ENCODE peak calls at places on chromosomes 3 and 15, in ten cellular contexts. One of them, this sample, is unnamed.

GRCh38 chr3:125512135-125512920 is 7.7 kb downstream of the SNX4 start:
- DNase-seq in IMR-90: peak; percentile 57
- DNase-seq in GM23338: no peak
- DNase-seq in fibroblast of mammary gland: peak; percentile 41
- DNase-seq in NCI-H1105: peak; percentile 31
- DNase-seq in stimulated activated CD4-positive, alpha-beta T cell treated with anti-CD3 and anti-CD28 coated beads, Interleukin-2, amount 100 ng/mL, for 48 hours: peak; percentile 37
- DNase-seq in T1000: no peak
- DNase-seq in ecto neural progenitor cell: no peak
- DNase-seq in osteocyte: no peak
- DNase-seq in retina: no peak
- DNase-seq in this sample: no peak

GRCh38 chr3:152385761-152386160 is 117.0 kb downstream of the MBNL1 start:
- DNase-seq in IMR-90: peak; percentile 85
- DNase-seq in GM23338: peak; percentile 43
- DNase-seq in fibroblast of mammary gland: peak; percentile 85
- DNase-seq in NCI-H1105: no peak
- DNase-seq in stimulated activated CD4-positive, alpha-beta T cell treated with anti-CD3 and anti-CD28 coated beads, Interleukin-2, amount 100 ng/mL, for 48 hours: no peak
- DNase-seq in T1000: no peak
- DNase-seq in ecto neural progenitor cell: no peak
- DNase-seq in osteocyte: no peak
- DNase-seq in retina: no peak
- DNase-seq in this sample: no peak

GRCh38 chr3:88113311-88114162 is 36.2 kb upstream of the C3orf38 start:
- DNase-seq in IMR-90: peak; percentile 70
- DNase-seq in GM23338: peak; percentile 90
- DNase-seq in fibroblast of mammary gland: peak; percentile 78
- DNase-seq in NCI-H1105: peak; percentile 6
- DNase-seq in stimulated activated CD4-positive, alpha-beta T cell treated with anti-CD3 and anti-CD28 coated beads, Interleukin-2, amount 100 ng/mL, for 48 hours: peak; percentile 55
- DNase-seq in T1000: peak; percentile 48
- DNase-seq in ecto neural progenitor cell: peak; percentile 49
- DNase-seq in osteocyte: no peak
- DNase-seq in retina: peak; percentile 45
- DNase-seq in this sample: no peak

GRCh38 chr3:52983336-52983807 is 62.5 kb downstream of the SFMBT1 start:
- DNase-seq in IMR-90: no peak
- DNase-seq in GM23338: no peak
- DNase-seq in fibroblast of mammary gland: no peak
- DNase-seq in NCI-H1105: no peak
- DNase-seq in stimulated activated CD4-positive, alpha-beta T cell treated with anti-CD3 and anti-CD28 coated beads, Interleukin-2, amount 100 ng/mL, for 48 hours: peak; percentile 45
- DNase-seq in T1000: no peak
- DNase-seq in ecto neural progenitor cell: no peak
- DNase-seq in osteocyte: no peak
- DNase-seq in retina: no peak
- DNase-seq in this sample: no peak

GRCh38 chr3:24520941-24521305 is 26.3 kb upstream of the THRB start:
- DNase-seq in IMR-90: no peak
- DNase-seq in GM23338: no peak
- DNase-seq in fibroblast of mammary gland: no peak
- DNase-seq in NCI-H1105: no peak
- DNase-seq in stimulated activated CD4-positive, alpha-beta T cell treated with anti-CD3 and anti-CD28 coated beads, Interleukin-2, amount 100 ng/mL, for 48 hours: no peak
- DNase-seq in T1000: no peak
- DNase-seq in ecto neural progenitor cell: no peak
- DNase-seq in osteocyte: no peak
- DNase-seq in retina: no peak
- DNase-seq in this sample: no peak

GRCh38 chr15:89030311-89030710 is 57.9 kb upstream of the ABHD2 start:
- DNase-seq in IMR-90: no peak
- DNase-seq in GM23338: no peak
- DNase-seq in fibroblast of mammary gland: no peak
- DNase-seq in NCI-H1105: no peak
- DNase-seq in stimulated activated CD4-positive, alpha-beta T cell treated with anti-CD3 and anti-CD28 coated beads, Interleukin-2, amount 100 ng/mL, for 48 hours: no peak
- DNase-seq in T1000: no peak
- DNase-seq in ecto neural progenitor cell: no peak
- DNase-seq in osteocyte: peak; percentile 11
- DNase-seq in retina: no peak
- DNase-seq in this sample: no peak

GRCh38 chr3:56131976-56132590 is 336.2 kb downstream of the ERC2 start:
- DNase-seq in IMR-90: peak; percentile 95
- DNase-seq in GM23338: peak; percentile 28
- DNase-seq in fibroblast of mammary gland: peak; percentile 93
- DNase-seq in NCI-H1105: no peak
- DNase-seq in stimulated activated CD4-positive, alpha-beta T cell treated with anti-CD3 and anti-CD28 coated beads, Interleukin-2, amount 100 ng/mL, for 48 hours: no peak
- DNase-seq in T1000: peak; percentile 62
- DNase-seq in ecto neural progenitor cell: peak; percentile 53
- DNase-seq in osteocyte: no peak
- DNase-seq in retina: no peak
- DNase-seq in this sample: no peak

GRCh38 chr3:182284793-182285192 is 508.5 kb upstream of the ATP11B start:
- DNase-seq in IMR-90: no peak
- DNase-seq in GM23338: peak; percentile 77
- DNase-seq in fibroblast of mammary gland: no peak
- DNase-seq in NCI-H1105: peak; percentile 84
- DNase-seq in stimulated activated CD4-positive, alpha-beta T cell treated with anti-CD3 and anti-CD28 coated beads, Interleukin-2, amount 100 ng/mL, for 48 hours: no peak
- DNase-seq in T1000: no peak
- DNase-seq in ecto neural progenitor cell: no peak
- DNase-seq in osteocyte: no peak
- DNase-seq in retina: no peak
- DNase-seq in this sample: no peak

GRCh38 chr15:57235865-57236264 is 140.4 kb upstream of the CGNL1 start:
- DNase-seq in IMR-90: peak; percentile 86
- DNase-seq in GM23338: peak; percentile 67
- DNase-seq in fibroblast of mammary gland: peak; percentile 78
- DNase-seq in NCI-H1105: peak; percentile 73
- DNase-seq in stimulated activated CD4-positive, alpha-beta T cell treated with anti-CD3 and anti-CD28 coated beads, Interleukin-2, amount 100 ng/mL, for 48 hours: no peak
- DNase-seq in T1000: no peak
- DNase-seq in ecto neural progenitor cell: peak; percentile 57
- DNase-seq in osteocyte: no peak
- DNase-seq in retina: peak; percentile 66
- DNase-seq in this sample: no peak